ENCODE peak calls at places on chromosomes 12 and 14, in six cellular contexts. H is Calu3, C is aorta, V is NCI-H345, P is KG1, K is HT1080. R is an unnamed sample.

GRCh38 chr12:72075401-72075800 is 136.8 kb downstream of the TPH2 start:
- DNase-seq in K (no peak), C (no peak), H (no peak), V (no peak), P (no peak), R (no peak)

GRCh38 chr14:104827173-104828055 is 26.5 kb downstream of the ZBTB42 start:
- DNase-seq in V (peak), C (no peak), K (no peak), H (peak), P (peak), R (no peak)

GRCh38 chr12:21248679-21249078 is 86.0 kb downstream of the SLCO1A2 start:
- DNase-seq in P (no peak), C (no peak), V (no peak), K (peak), H (no peak), R (no peak)

GRCh38 chr12:307406-307805 is 44.8 kb upstream of the SLC6A13 start:
- DNase-seq in H (no peak), P (no peak), K (no peak), V (no peak), C (no peak), R (no peak)

GRCh38 chr14:35258420-35258819 is 33.8 kb upstream of the PSMA6 start:
- DNase-seq in K (no peak), V (no peak), C (no peak), P (no peak), H (no peak), R (no peak)

GRCh38 chr12:17077594-17077993 is 471.6 kb upstream of the LMO3 start:
- DNase-seq in K (no peak), P (no peak), C (no peak), H (no peak), V (no peak), R (no peak)

GRCh38 chr12:45232771-45233372 is 17.0 kb downstream of the ANO6 start:
- DNase-seq in V (no peak), H (peak), K (peak), P (no peak), C (no peak), R (no peak)

GRCh38 chr14:53929871-53930685 is 26.5 kb downstream of the BMP4 start:
- DNase-seq in C (no peak), P (no peak), H (peak), V (peak), K (no peak), R (no peak)

GRCh38 chr12:81078469-81079196 is 754 bp downstream of the ACSS3 start:
- DNase-seq in C (no peak), H (no peak), P (no peak), K (peak), V (peak), R (no peak)

GRCh38 chr14:96094211-96094610 is 55.0 kb downstream of the C14orf132 start:
- DNase-seq in P (no peak), C (peak), K (no peak), H (no peak), V (no peak), R (no peak)

GRCh38 chr14:81565441-81566290 is 32.0 kb upstream of the SEL1L start:
- DNase-seq in H (peak), V (no peak), P (peak), K (no peak), C (no peak), R (no peak)

GRCh38 chr14:63543000-63543825 is at the start of gene PPP2R5E:
- DNase-seq in K (peak), H (peak), C (peak), V (peak), P (peak), R (peak)

GRCh38 chr12:6943387-6943718 is 263 bp upstream of the RNU7-1 start:
- DNase-seq in H (peak), V (peak), C (peak), P (peak), K (no peak), R (peak)

GRCh38 chr12:4270670-4271432 is 2.7 kb upstream of the CCND2 start:
- DNase-seq in H (no peak), P (peak), K (no peak), C (peak), V (no peak), R (peak)

GRCh38 chr12:100919116-100919515 is 124.5 kb downstream of the ANO4 start:
- DNase-seq in K (peak), P (no peak), V (no peak), H (no peak), C (no peak), R (no peak)

GRCh38 chr12:123063535-123063934 is 83.1 kb downstream of the ARL6IP4 start:
- DNase-seq in C (no peak), K (no peak), V (no peak), H (peak), P (peak), R (peak)

GRCh38 chr14:100314724-100315123 is 8.4 kb upstream of the SLC25A47 start:
- DNase-seq in H (no peak), C (no peak), K (no peak), V (no peak), P (no peak), R (no peak)

GRCh38 chr12:28794796-28795195 is 354.3 kb upstream of the FAR2 start:
- DNase-seq in H (no peak), V (no peak), K (no peak), P (no peak), C (no peak), R (no peak)

GRCh38 chr12:70828391-70828790 is 92.1 kb downstream of the PTPRR start:
- DNase-seq in H (no peak), C (no peak), K (no peak), V (no peak), P (no peak), R (no peak)

GRCh38 chr12:76611533-76611932 is 52.0 kb upstream of the OSBPL8 start:
- DNase-seq in K (peak), C (no peak), P (no peak), V (no peak), H (no peak), R (no peak)

GRCh38 chr12:52245259-52245961 is 12.4 kb downstream of the KRT7 start:
- DNase-seq in P (no peak), K (no peak), H (peak), V (no peak), C (no peak), R (no peak)

GRCh38 chr12:23556661-23557060 is 392.8 kb downstream of the SOX5 start:
- DNase-seq in V (no peak), K (no peak), P (no peak), H (no peak), C (no peak), R (no peak)

GRCh38 chr14:92122351-92122677 is 545 bp downstream of the CPSF2 start:
- DNase-seq in P (no peak), V (peak), K (peak), C (no peak), H (no peak), R (peak)

GRCh38 chr12:4892418-4892817 is 17.3 kb upstream of the KCNA1 start:
- DNase-seq in H (no peak), P (no peak), V (no peak), C (no peak), K (no peak), R (no peak)

GRCh38 chr14:101082436-101083384 is 179.2 kb upstream of the RTL1 start:
- DNase-seq in K (no peak), V (no peak), P (no peak), H (no peak), C (no peak), R (no peak)

GRCh38 chr14:54711812-54712211 is 144.9 kb downstream of the SAMD4A start:
- DNase-seq in C (no peak), H (no peak), P (no peak), V (no peak), K (no peak), R (no peak)

GRCh38 chr12:122614839-122615238 is 87.8 kb downstream of the KNTC1 start:
- DNase-seq in C (no peak), K (no peak), V (no peak), H (no peak), P (no peak), R (no peak)

R was measured in GDM1.